ENCODE peak calls at places on chromosome 11, in seven cellular contexts. One of them, this sample, is unnamed.

GRCh38 chr11:2781413-2782274 is 81.8 kb upstream of the KCNQ1OT1 start:
- DNase-seq in NCI-H1092 treated with DMSO at 0.1 percent for 48 hours: no peak
- DNase-seq in Peyer's patch: peak; percentile 39
- DNase-seq in stimulated activated CD8-positive, alpha-beta memory T cell treated with anti-CD3 and anti-CD28 coated beads, Interleukin-15, amount 100 ng/mL, for 1 hour: no peak
- DNase-seq in CD4-positive, CD25-positive, alpha-beta regulatory T cell: no peak
- DNase-seq in lower lobe of right lung: peak; percentile 36
- DNase-seq in aorta: peak; percentile 37
- DNase-seq in this sample: no peak

GRCh38 chr11:75246006-75246672 is 5.6 kb downstream of the TPBGL start:
- DNase-seq in Peyer's patch: no peak
- DNase-seq in lower lobe of right lung: no peak
- DNase-seq in stimulated activated CD8-positive, alpha-beta memory T cell treated with anti-CD3 and anti-CD28 coated beads, Interleukin-15, amount 100 ng/mL, for 1 hour: no peak
- DNase-seq in aorta: no peak
- DNase-seq in NCI-H1092 treated with DMSO at 0.1 percent for 48 hours: no peak
- DNase-seq in CD4-positive, CD25-positive, alpha-beta regulatory T cell: no peak
- DNase-seq in this sample: no peak

GRCh38 chr11:61163714-61164609 is 2.7 kb upstream of the VPS37C start:
- DNase-seq in aorta: peak; percentile 64
- DNase-seq in Peyer's patch: no peak
- DNase-seq in lower lobe of right lung: peak; percentile 60
- DNase-seq in NCI-H1092 treated with DMSO at 0.1 percent for 48 hours: no peak
- DNase-seq in CD4-positive, CD25-positive, alpha-beta regulatory T cell: peak; percentile 25
- DNase-seq in stimulated activated CD8-positive, alpha-beta memory T cell treated with anti-CD3 and anti-CD28 coated beads, Interleukin-15, amount 100 ng/mL, for 1 hour: no peak
- DNase-seq in this sample: no peak

GRCh38 chr11:71843858-71844257 is 10.9 kb downstream of the DEFB108B start:
- DNase-seq in CD4-positive, CD25-positive, alpha-beta regulatory T cell: no peak
- DNase-seq in NCI-H1092 treated with DMSO at 0.1 percent for 48 hours: no peak
- DNase-seq in aorta: no peak
- DNase-seq in lower lobe of right lung: no peak
- DNase-seq in stimulated activated CD8-positive, alpha-beta memory T cell treated with anti-CD3 and anti-CD28 coated beads, Interleukin-15, amount 100 ng/mL, for 1 hour: no peak
- DNase-seq in Peyer's patch: peak; percentile 37
- DNase-seq in this sample: no peak

GRCh38 chr11:77183421-77183984 is 55.5 kb downstream of the MYO7A start:
- DNase-seq in Peyer's patch: no peak
- DNase-seq in stimulated activated CD8-positive, alpha-beta memory T cell treated with anti-CD3 and anti-CD28 coated beads, Interleukin-15, amount 100 ng/mL, for 1 hour: no peak
- DNase-seq in lower lobe of right lung: no peak
- DNase-seq in aorta: no peak
- DNase-seq in CD4-positive, CD25-positive, alpha-beta regulatory T cell: no peak
- DNase-seq in NCI-H1092 treated with DMSO at 0.1 percent for 48 hours: no peak
- DNase-seq in this sample: no peak

GRCh38 chr11:111366560-111367410 is 12.3 kb downstream of the POU2AF1 start:
- DNase-seq in aorta: no peak
- DNase-seq in stimulated activated CD8-positive, alpha-beta memory T cell treated with anti-CD3 and anti-CD28 coated beads, Interleukin-15, amount 100 ng/mL, for 1 hour: no peak
- DNase-seq in lower lobe of right lung: no peak
- DNase-seq in CD4-positive, CD25-positive, alpha-beta regulatory T cell: no peak
- DNase-seq in Peyer's patch: no peak
- DNase-seq in NCI-H1092 treated with DMSO at 0.1 percent for 48 hours: no peak
- DNase-seq in this sample: no peak

GRCh38 chr11:11504071-11504470 is 117.7 kb downstream of the GALNT18 start:
- DNase-seq in lower lobe of right lung: no peak
- DNase-seq in NCI-H1092 treated with DMSO at 0.1 percent for 48 hours: no peak
- DNase-seq in CD4-positive, CD25-positive, alpha-beta regulatory T cell: no peak
- DNase-seq in aorta: no peak
- DNase-seq in Peyer's patch: no peak
- DNase-seq in stimulated activated CD8-positive, alpha-beta memory T cell treated with anti-CD3 and anti-CD28 coated beads, Interleukin-15, amount 100 ng/mL, for 1 hour: no peak
- DNase-seq in this sample: no peak

GRCh38 chr11:942853-943252 is 17.2 kb downstream of the AP2A2 start:
- DNase-seq in stimulated activated CD8-positive, alpha-beta memory T cell treated with anti-CD3 and anti-CD28 coated beads, Interleukin-15, amount 100 ng/mL, for 1 hour: no peak
- DNase-seq in Peyer's patch: no peak
- DNase-seq in aorta: peak; percentile 34
- DNase-seq in lower lobe of right lung: no peak
- DNase-seq in NCI-H1092 treated with DMSO at 0.1 percent for 48 hours: no peak
- DNase-seq in CD4-positive, CD25-positive, alpha-beta regulatory T cell: no peak
- DNase-seq in this sample: no peak

GRCh38 chr11:75399344-75400109 is at the start of gene RPS3:
- DNase-seq in CD4-positive, CD25-positive, alpha-beta regulatory T cell: peak; percentile 93
- DNase-seq in NCI-H1092 treated with DMSO at 0.1 percent for 48 hours: peak; percentile 98
- DNase-seq in lower lobe of right lung: peak; percentile 96
- DNase-seq in stimulated activated CD8-positive, alpha-beta memory T cell treated with anti-CD3 and anti-CD28 coated beads, Interleukin-15, amount 100 ng/mL, for 1 hour: peak; percentile 78
- DNase-seq in aorta: peak; percentile 94
- DNase-seq in Peyer's patch: peak; percentile 94
- DNase-seq in this sample: peak; percentile 89

GRCh38 chr11:46356911-46357482 is 9.7 kb downstream of the DGKZ start:
- DNase-seq in stimulated activated CD8-positive, alpha-beta memory T cell treated with anti-CD3 and anti-CD28 coated beads, Interleukin-15, amount 100 ng/mL, for 1 hour: no peak
- DNase-seq in Peyer's patch: no peak
- DNase-seq in lower lobe of right lung: no peak
- DNase-seq in aorta: no peak
- DNase-seq in CD4-positive, CD25-positive, alpha-beta regulatory T cell: no peak
- DNase-seq in NCI-H1092 treated with DMSO at 0.1 percent for 48 hours: no peak
- DNase-seq in this sample: no peak

GRCh38 chr11:36214976-36215687 is 74.1 kb downstream of the COMMD9 start:
- DNase-seq in aorta: no peak
- DNase-seq in stimulated activated CD8-positive, alpha-beta memory T cell treated with anti-CD3 and anti-CD28 coated beads, Interleukin-15, amount 100 ng/mL, for 1 hour: no peak
- DNase-seq in lower lobe of right lung: no peak
- DNase-seq in Peyer's patch: no peak
- DNase-seq in CD4-positive, CD25-positive, alpha-beta regulatory T cell: no peak
- DNase-seq in NCI-H1092 treated with DMSO at 0.1 percent for 48 hours: no peak
- DNase-seq in this sample: no peak

GRCh38 chr11:69164824-69165223 is 9.1 kb downstream of the SMIM38 start:
- DNase-seq in NCI-H1092 treated with DMSO at 0.1 percent for 48 hours: no peak
- DNase-seq in CD4-positive, CD25-positive, alpha-beta regulatory T cell: no peak
- DNase-seq in aorta: no peak
- DNase-seq in stimulated activated CD8-positive, alpha-beta memory T cell treated with anti-CD3 and anti-CD28 coated beads, Interleukin-15, amount 100 ng/mL, for 1 hour: no peak
- DNase-seq in lower lobe of right lung: no peak
- DNase-seq in Peyer's patch: no peak
- DNase-seq in this sample: no peak

GRCh38 chr11:83195176-83195531 is 1.6 kb downstream of the ANKRD42 start:
- DNase-seq in CD4-positive, CD25-positive, alpha-beta regulatory T cell: no peak
- DNase-seq in NCI-H1092 treated with DMSO at 0.1 percent for 48 hours: no peak
- DNase-seq in Peyer's patch: no peak
- DNase-seq in stimulated activated CD8-positive, alpha-beta memory T cell treated with anti-CD3 and anti-CD28 coated beads, Interleukin-15, amount 100 ng/mL, for 1 hour: no peak
- DNase-seq in aorta: no peak
- DNase-seq in lower lobe of right lung: no peak
- DNase-seq in this sample: no peak

GRCh38 chr11:65357856-65358356 is 3.4 kb downstream of the TIGD3 start:
- DNase-seq in aorta: no peak
- DNase-seq in Peyer's patch: peak; percentile 92
- DNase-seq in CD4-positive, CD25-positive, alpha-beta regulatory T cell: no peak
- DNase-seq in NCI-H1092 treated with DMSO at 0.1 percent for 48 hours: no peak
- DNase-seq in lower lobe of right lung: no peak
- DNase-seq in stimulated activated CD8-positive, alpha-beta memory T cell treated with anti-CD3 and anti-CD28 coated beads, Interleukin-15, amount 100 ng/mL, for 1 hour: no peak
- DNase-seq in this sample: no peak

GRCh38 chr11:87840786-87841185 is 334.5 kb downstream of the RAB38 start:
- DNase-seq in stimulated activated CD8-positive, alpha-beta memory T cell treated with anti-CD3 and anti-CD28 coated beads, Interleukin-15, amount 100 ng/mL, for 1 hour: no peak
- DNase-seq in aorta: no peak
- DNase-seq in lower lobe of right lung: no peak
- DNase-seq in Peyer's patch: no peak
- DNase-seq in CD4-positive, CD25-positive, alpha-beta regulatory T cell: no peak
- DNase-seq in NCI-H1092 treated with DMSO at 0.1 percent for 48 hours: no peak
- DNase-seq in this sample: no peak

GRCh38 chr11:82174610-82175009 is 559.1 kb downstream of the FAM181B start:
- DNase-seq in lower lobe of right lung: no peak
- DNase-seq in stimulated activated CD8-positive, alpha-beta memory T cell treated with anti-CD3 and anti-CD28 coated beads, Interleukin-15, amount 100 ng/mL, for 1 hour: no peak
- DNase-seq in NCI-H1092 treated with DMSO at 0.1 percent for 48 hours: no peak
- DNase-seq in Peyer's patch: no peak
- DNase-seq in aorta: no peak
- DNase-seq in CD4-positive, CD25-positive, alpha-beta regulatory T cell: no peak
- DNase-seq in this sample: no peak

GRCh38 chr11:8809605-8810272 is 101.2 kb upstream of the AKIP1 start:
- DNase-seq in Peyer's patch: no peak
- DNase-seq in lower lobe of right lung: no peak
- DNase-seq in aorta: no peak
- DNase-seq in CD4-positive, CD25-positive, alpha-beta regulatory T cell: no peak
- DNase-seq in NCI-H1092 treated with DMSO at 0.1 percent for 48 hours: no peak
- DNase-seq in stimulated activated CD8-positive, alpha-beta memory T cell treated with anti-CD3 and anti-CD28 coated beads, Interleukin-15, amount 100 ng/mL, for 1 hour: no peak
- DNase-seq in this sample: no peak

GRCh38 chr11:108886608-108887007 is 221.7 kb downstream of the DDX10 start:
- DNase-seq in lower lobe of right lung: no peak
- DNase-seq in aorta: no peak
- DNase-seq in NCI-H1092 treated with DMSO at 0.1 percent for 48 hours: no peak
- DNase-seq in Peyer's patch: no peak
- DNase-seq in stimulated activated CD8-positive, alpha-beta memory T cell treated with anti-CD3 and anti-CD28 coated beads, Interleukin-15, amount 100 ng/mL, for 1 hour: no peak
- DNase-seq in CD4-positive, CD25-positive, alpha-beta regulatory T cell: no peak
- DNase-seq in this sample: no peak

GRCh38 chr11:31987118-31988005 is 103.5 kb upstream of the RCN1 start:
- DNase-seq in NCI-H1092 treated with DMSO at 0.1 percent for 48 hours: no peak
- DNase-seq in Peyer's patch: no peak
- DNase-seq in stimulated activated CD8-positive, alpha-beta memory T cell treated with anti-CD3 and anti-CD28 coated beads, Interleukin-15, amount 100 ng/mL, for 1 hour: no peak
- DNase-seq in aorta: no peak
- DNase-seq in CD4-positive, CD25-positive, alpha-beta regulatory T cell: no peak
- DNase-seq in lower lobe of right lung: no peak
- DNase-seq in this sample: peak; percentile 65

GRCh38 chr11:15150507-15150906 is 35.8 kb downstream of the INSC start:
- DNase-seq in lower lobe of right lung: no peak
- DNase-seq in stimulated activated CD8-positive, alpha-beta memory T cell treated with anti-CD3 and anti-CD28 coated beads, Interleukin-15, amount 100 ng/mL, for 1 hour: no peak
- DNase-seq in aorta: no peak
- DNase-seq in CD4-positive, CD25-positive, alpha-beta regulatory T cell: peak; percentile 45
- DNase-seq in Peyer's patch: no peak
- DNase-seq in NCI-H1092 treated with DMSO at 0.1 percent for 48 hours: no peak
- DNase-seq in this sample: no peak